ENCODE peak calls at places on chromosomes 16 and 17, in seven cellular contexts. D is NCI-H1694; R is sciatic nerve; W is skeletal muscle cell; I is activated B cell treated with CpG ODN at 0.5 μM for 24 hours; Z is effector CD4-positive, alpha-beta T cell; G is stimulated activated CD8-positive, alpha-beta memory T cell treated with anti-CD3 and anti-CD28 coated beads, Interleukin-4, amount 100 ng/mL, for 1 hour. A is an unnamed sample.

GRCh38 chr17:80109066-80109618 is 7.8 kb downstream of the GAA start:
- DNase-seq in I (no peak), R (peak; percentile 13), Z (no peak), D (no peak), G (no peak), W (no peak), A (no peak)

GRCh38 chr17:81097943-81098308 is 63.0 kb downstream of the BAIAP2 start:
- DNase-seq in W (no peak), G (no peak), R (no peak), I (no peak), Z (no peak), D (no peak), A (no peak)

GRCh38 chr16:88770459-88771293 is 14.3 kb downstream of the PIEZO1 start:
- DNase-seq in G (no peak), W (peak; percentile 64), D (no peak), I (peak; percentile 43), Z (no peak), R (no peak), A (no peak)

GRCh38 chr17:48998557-48999440 is 1.6 kb downstream of the IGF2BP1 start:
- DNase-seq in W (no peak), Z (no peak), D (no peak), G (no peak), R (no peak), I (no peak), A (no peak)

GRCh38 chr17:55384833-55385232 is 36.8 kb downstream of the MMD start:
- DNase-seq in R (no peak), G (no peak), D (no peak), I (no peak), W (no peak), Z (no peak), A (no peak)

GRCh38 chr17:4554441-4554996 is 665 bp downstream of the MYBBP1A start:
- DNase-seq in I (no peak), D (no peak), G (no peak), W (no peak), Z (no peak), R (peak; percentile 63), A (no peak)

GRCh38 chr17:76278952-76279741 is 14.0 kb downstream of the UBALD2 start:
- DNase-seq in W (no peak), G (peak; percentile 81), R (peak; percentile 95), I (peak; percentile 84), Z (peak; percentile 82), D (peak; percentile 80), A (peak; percentile 73)

GRCh38 chr17:67157732-67158639 is 87.0 kb downstream of the HELZ start:
- DNase-seq in Z (no peak), D (no peak), I (no peak), R (no peak), W (peak; percentile 32), G (no peak), A (peak; percentile 61)

GRCh38 chr16:22232277-22233049 is 26.4 kb downstream of the EEF2K start:
- DNase-seq in D (no peak), G (no peak), I (no peak), W (no peak), Z (no peak), R (no peak), A (no peak)

GRCh38 chr17:64229815-64230550 is 33.1 kb downstream of the TEX2 start:
- DNase-seq in R (no peak), G (no peak), I (no peak), D (no peak), W (no peak), Z (no peak), A (no peak)

GRCh38 chr17:65558683-65559311 is 2.7 kb downstream of the AXIN2 start:
- DNase-seq in D (no peak), R (no peak), G (no peak), I (no peak), Z (no peak), W (no peak), A (no peak)

GRCh38 chr17:77651983-77652382 is 306.5 kb upstream of the TNRC6C start:
- DNase-seq in D (no peak), W (no peak), R (no peak), I (no peak), G (no peak), Z (no peak), A (no peak)

GRCh38 chr17:59762022-59762825 is 54.8 kb downstream of the VMP1 start:
- DNase-seq in G (no peak), W (no peak), I (no peak), D (no peak), Z (no peak), R (no peak), A (no peak)

GRCh38 chr17:47864791-47865216 is 13.8 kb upstream of the SP6 start:
- DNase-seq in Z (no peak), D (peak; percentile 66), W (no peak), G (no peak), I (no peak), R (no peak), A (peak; percentile 23)

GRCh38 chr17:78665952-78666920 is 89.0 kb upstream of the DNAH17 start:
- DNase-seq in Z (peak; percentile 51), G (no peak), I (no peak), D (no peak), R (peak; percentile 58), W (no peak), A (no peak)

GRCh38 chr17:79891113-79891730 is 52.0 kb upstream of the CBX4 start:
- DNase-seq in W (no peak), D (no peak), R (no peak), G (no peak), I (no peak), Z (no peak), A (no peak)

GRCh38 chr17:78019367-78019975 is 61.0 kb downstream of the TNRC6C start:
- DNase-seq in I (no peak), D (peak; percentile 10), Z (no peak), G (no peak), W (no peak), R (no peak), A (no peak)

GRCh38 chr16:55571191-55571897 is 4.9 kb downstream of the CAPNS2 start:
- DNase-seq in R (no peak), Z (no peak), D (no peak), G (no peak), I (no peak), W (no peak), A (no peak)

GRCh38 chr17:34717092-34717491 is 137.7 kb downstream of the TMEM132E start:
- DNase-seq in Z (no peak), G (no peak), I (no peak), D (no peak), R (no peak), W (no peak), A (no peak)

GRCh38 chr16:14628806-14629611 is 1.1 kb downstream of the PARN start:
- DNase-seq in R (no peak), G (no peak), Z (no peak), W (no peak), D (no peak), I (no peak), A (no peak)